ENCODE peak calls at places on chromosomes 5 and 9, in seven cellular contexts. One of them, this sample, is unnamed.

GRCh38 chr5:170491479-170491878 is 12.3 kb upstream of the KCNIP1 start:
- DNase-seq in thoracic aorta: no peak
- DNase-seq in EL: peak; percentile 95
- DNase-seq in GM23248: peak; percentile 95
- DNase-seq in H54: peak; percentile 87
- DNase-seq in AG04449: peak; percentile 74
- DNase-seq in ELF-1: no peak
- DNase-seq in this sample: no peak

GRCh38 chr9:21402387-21403247 is 6.3 kb upstream of the IFNA8 start:
- DNase-seq in AG04449: no peak
- DNase-seq in ELF-1: peak; percentile 72
- DNase-seq in H54: no peak
- DNase-seq in thoracic aorta: no peak
- DNase-seq in GM23248: peak; percentile 58
- DNase-seq in EL: peak; percentile 13
- DNase-seq in this sample: no peak

GRCh38 chr5:53996008-53996407 is 314.4 kb downstream of the ARL15 start:
- DNase-seq in thoracic aorta: no peak
- DNase-seq in AG04449: no peak
- DNase-seq in GM23248: no peak
- DNase-seq in H54: no peak
- DNase-seq in ELF-1: no peak
- DNase-seq in EL: no peak
- DNase-seq in this sample: no peak

GRCh38 chr5:58459276-58459859 is 518 bp downstream of the PLK2 start:
- DNase-seq in EL: no peak
- DNase-seq in H54: no peak
- DNase-seq in AG04449: no peak
- DNase-seq in thoracic aorta: no peak
- DNase-seq in GM23248: peak; percentile 70
- DNase-seq in ELF-1: peak; percentile 63
- DNase-seq in this sample: peak; percentile 84

GRCh38 chr9:87950765-87951488 is 23.4 kb downstream of the CDK20 start:
- DNase-seq in AG04449: no peak
- DNase-seq in ELF-1: peak; percentile 62
- DNase-seq in thoracic aorta: no peak
- DNase-seq in EL: peak; percentile 47
- DNase-seq in GM23248: peak; percentile 50
- DNase-seq in H54: peak; percentile 64
- DNase-seq in this sample: no peak

GRCh38 chr9:95505676-95506437 is 10.9 kb downstream of the PTCH1 start:
- DNase-seq in ELF-1: peak; percentile 62
- DNase-seq in EL: peak; percentile 59
- DNase-seq in GM23248: peak; percentile 67
- DNase-seq in AG04449: no peak
- DNase-seq in H54: peak; percentile 90
- DNase-seq in thoracic aorta: no peak
- DNase-seq in this sample: no peak

GRCh38 chr9:117723986-117724654 is 19.9 kb downstream of the TLR4 start:
- DNase-seq in EL: no peak
- DNase-seq in ELF-1: no peak
- DNase-seq in GM23248: no peak
- DNase-seq in AG04449: no peak
- DNase-seq in H54: no peak
- DNase-seq in thoracic aorta: no peak
- DNase-seq in this sample: no peak

GRCh38 chr9:95076696-95077052 is 240.8 kb downstream of the FANCC start:
- DNase-seq in H54: no peak
- DNase-seq in GM23248: no peak
- DNase-seq in EL: no peak
- DNase-seq in ELF-1: no peak
- DNase-seq in thoracic aorta: no peak
- DNase-seq in AG04449: no peak
- DNase-seq in this sample: no peak

GRCh38 chr9:93713716-93714115 is 137.3 kb downstream of the PHF2 start:
- DNase-seq in ELF-1: no peak
- DNase-seq in GM23248: no peak
- DNase-seq in EL: peak; percentile 42
- DNase-seq in H54: no peak
- DNase-seq in thoracic aorta: no peak
- DNase-seq in AG04449: no peak
- DNase-seq in this sample: peak; percentile 19

GRCh38 chr5:92939428-92939827 is 641.6 kb downstream of the NR2F1-AS1 start:
- DNase-seq in thoracic aorta: no peak
- DNase-seq in ELF-1: no peak
- DNase-seq in GM23248: no peak
- DNase-seq in AG04449: no peak
- DNase-seq in EL: peak; percentile 1
- DNase-seq in H54: no peak
- DNase-seq in this sample: no peak

GRCh38 chr5:51960617-51961115 is 577.4 kb downstream of the ISL1 start:
- DNase-seq in ELF-1: no peak
- DNase-seq in AG04449: no peak
- DNase-seq in EL: peak; percentile 0
- DNase-seq in GM23248: peak; percentile 7
- DNase-seq in thoracic aorta: no peak
- DNase-seq in H54: no peak
- DNase-seq in this sample: no peak

GRCh38 chr5:142726188-142726731 is 40.4 kb upstream of the FGF1 start:
- DNase-seq in H54: peak; percentile 11
- DNase-seq in EL: peak; percentile 91
- DNase-seq in ELF-1: no peak
- DNase-seq in AG04449: peak; percentile 73
- DNase-seq in GM23248: peak; percentile 93
- DNase-seq in thoracic aorta: no peak
- DNase-seq in this sample: no peak

GRCh38 chr5:133694181-133694831 is 82.0 kb upstream of the FSTL4 start:
- DNase-seq in ELF-1: no peak
- DNase-seq in thoracic aorta: no peak
- DNase-seq in AG04449: no peak
- DNase-seq in H54: no peak
- DNase-seq in EL: no peak
- DNase-seq in GM23248: no peak
- DNase-seq in this sample: no peak

GRCh38 chr5:172183881-172184280 is 4.1 kb downstream of the STK10 start:
- DNase-seq in EL: no peak
- DNase-seq in H54: no peak
- DNase-seq in AG04449: no peak
- DNase-seq in ELF-1: no peak
- DNase-seq in GM23248: no peak
- DNase-seq in thoracic aorta: no peak
- DNase-seq in this sample: no peak

GRCh38 chr5:53288511-53288910 is 179.0 kb upstream of the MOCS2 start:
- DNase-seq in GM23248: no peak
- DNase-seq in EL: no peak
- DNase-seq in H54: no peak
- DNase-seq in ELF-1: no peak
- DNase-seq in AG04449: no peak
- DNase-seq in thoracic aorta: no peak
- DNase-seq in this sample: no peak

GRCh38 chr9:98222885-98223640 is 30.6 kb upstream of the CORO2A start:
- DNase-seq in AG04449: peak; percentile 99
- DNase-seq in H54: peak; percentile 99
- DNase-seq in EL: peak; percentile 100
- DNase-seq in thoracic aorta: no peak
- DNase-seq in ELF-1: peak; percentile 8
- DNase-seq in GM23248: peak; percentile 98
- DNase-seq in this sample: no peak

GRCh38 chr9:120718328-120718727 is 4.1 kb upstream of the MEGF9 start:
- DNase-seq in thoracic aorta: no peak
- DNase-seq in EL: no peak
- DNase-seq in GM23248: no peak
- DNase-seq in H54: no peak
- DNase-seq in ELF-1: no peak
- DNase-seq in AG04449: no peak
- DNase-seq in this sample: no peak

GRCh38 chr9:136626740-136627642 is 35.7 kb upstream of the EGFL7 start:
- DNase-seq in GM23248: peak; percentile 26
- DNase-seq in H54: no peak
- DNase-seq in EL: no peak
- DNase-seq in ELF-1: no peak
- DNase-seq in thoracic aorta: no peak
- DNase-seq in AG04449: no peak
- DNase-seq in this sample: no peak